ENCODE peak calls at places on chromosomes 13 and 19, in nine cellular contexts. E, P, D, J, Q, L, C, T and R are unnamed samples.

GRCh38 chr19:2808129-2808941 is 11.3 kb upstream of the ZNF554 start:
- DNase-seq in E (no peak), C (no peak), L (no peak), P (no peak), J (no peak), T (no peak), Q (no peak), D (no peak), R (no peak)

GRCh38 chr19:8519388-8519787 is 5.4 kb upstream of the ZNF414 start:
- DNase-seq in E (no peak), T (no peak), D (no peak), J (no peak), P (no peak), Q (no peak), L (no peak), C (no peak), R (no peak)

GRCh38 chr19:38663957-38664502 is 16.6 kb downstream of the ACTN4 start:
- DNase-seq in P (no peak), J (peak; percentile 85), C (no peak), T (peak; percentile 87), Q (no peak), D (no peak), L (peak; percentile 91), E (no peak), R (no peak)

GRCh38 chr13:97695684-97696083 is 257.8 kb upstream of the IPO5 start:
- DNase-seq in P (no peak), T (no peak), D (no peak), J (no peak), E (no peak), L (no peak), C (no peak), Q (no peak), R (no peak)

GRCh38 chr19:53010494-53010893 is 3.2 kb upstream of the ERVV-1 start:
- DNase-seq in Q (no peak), J (no peak), L (no peak), D (no peak), E (no peak), C (no peak), P (no peak), T (no peak), R (no peak)

GRCh38 chr13:105196052-105196451 is 1339.4 kb downstream of the EFNB2 start:
- DNase-seq in C (no peak), J (no peak), L (no peak), P (no peak), E (no peak), Q (no peak), T (no peak), D (peak; percentile 74), R (peak; percentile 70)

GRCh38 chr13:66375756-66376155 is 854.4 kb downstream of the PCDH9 start:
- DNase-seq in P (no peak), C (no peak), J (no peak), Q (no peak), T (no peak), E (no peak), L (no peak), D (no peak), R (no peak)

GRCh38 chr19:46841458-46842083 is 9.1 kb downstream of the AP2S1 start:
- DNase-seq in P (no peak), T (no peak), D (peak; percentile 48), L (peak; percentile 93), E (no peak), Q (no peak), J (peak; percentile 13), C (no peak), R (peak; percentile 49)

GRCh38 chr19:2097330-2098327 is 914 bp downstream of the IZUMO4 start:
- DNase-seq in C (no peak), J (no peak), Q (no peak), T (peak; percentile 31), L (no peak), P (no peak), D (no peak), E (no peak), R (no peak)

GRCh38 chr13:36133950-36134349 is 2.8 kb upstream of the DCLK1 start:
- DNase-seq in C (no peak), T (no peak), L (no peak), D (peak; percentile 14), J (no peak), Q (no peak), P (no peak), E (no peak), R (peak; percentile 19)
- TF ChIP-seq CTCF in C (no peak), T (no peak), L (peak; percentile 4), D (peak; percentile 14), J (no peak), Q (no peak), P (no peak), E (no peak), R (peak; percentile 21)

GRCh38 chr13:113816925-113817859 is 46.7 kb downstream of the GAS6 start:
- DNase-seq in P (peak; percentile 72), T (peak; percentile 87), L (peak; percentile 98), J (peak; percentile 93), D (peak; percentile 89), E (peak; percentile 81), C (peak; percentile 90), Q (peak; percentile 92), R (peak; percentile 88)
- H3K4me3 ChIP-seq in P (no peak overlapping the region), T (no peak overlapping the region), L (no peak overlapping the region), J (no peak overlapping the region), D (no peak overlapping the region), E (no peak overlapping the region), C (no peak overlapping the region), Q (no peak overlapping the region), R (no peak overlapping the region)

GRCh38 chr19:1039646-1040475 is at the start of gene ABCA7:
- DNase-seq in D (peak; percentile 99), E (peak; percentile 99), T (peak; percentile 99), Q (peak; percentile 100), J (peak; percentile 99), L (peak; percentile 98), P (peak; percentile 91), C (peak; percentile 96), R (peak; percentile 99)
- TF ChIP-seq CTCF in D (peak; percentile 8), E (no peak), T (no peak), Q (no peak), J (no peak), L (no peak), P (no peak), C (no peak), R (no peak)

DNA sequence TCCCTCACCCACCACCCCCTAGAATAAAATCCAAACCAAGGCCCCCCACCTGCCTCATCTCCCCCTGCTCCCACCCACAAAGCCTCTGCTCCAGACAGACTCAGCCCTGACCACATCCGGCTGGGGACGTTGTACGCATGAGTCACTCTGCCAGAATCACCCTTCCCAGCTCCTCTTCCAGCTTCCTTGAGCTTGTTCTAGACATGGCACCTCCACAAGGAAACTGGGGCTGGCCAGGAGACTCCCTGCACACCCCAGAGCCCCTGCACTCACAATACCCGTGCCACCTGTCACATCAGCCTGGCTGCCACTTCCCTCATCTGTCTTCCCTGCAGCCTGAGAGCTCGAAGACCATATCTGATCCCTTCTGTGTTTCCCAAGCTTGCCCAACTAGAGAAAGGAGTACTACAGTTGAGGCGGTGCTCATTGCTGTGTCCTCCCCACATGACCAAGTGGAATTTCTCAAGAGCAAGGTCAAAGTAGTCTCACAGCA is 9.7 kb downstream of the DEDD2 start:
- DNase-seq in P (peak; percentile 77), E (no peak), L (no peak), C (no peak), T (no peak), Q (no peak), J (no peak), D (peak; percentile 80), R (peak; percentile 58)
- H3K4me3 ChIP-seq in P (no peak overlapping the region), E (no peak overlapping the region), L (no peak overlapping the region), C (no peak overlapping the region), T (no peak overlapping the region), Q (no peak overlapping the region), J (no peak overlapping the region), D (no peak overlapping the region), R (no peak overlapping the region)

GRCh38 chr19:19525611-19526380 is 2.9 kb upstream of the YJEFN3 start:
- DNase-seq in Q (no peak), J (no peak), T (no peak), C (no peak), L (no peak), E (no peak), D (no peak), P (no peak), R (no peak)

GRCh38 chr19:19526581-19527370 is 1.9 kb upstream of the YJEFN3 start:
- DNase-seq in P (no peak), C (no peak), L (no peak), Q (no peak), E (no peak), T (no peak), D (no peak), J (no peak), R (no peak)

GRCh38 chr19:19520989-19521388 is 5.0 kb downstream of the NDUFA13 start:
- DNase-seq in E (no peak), C (no peak), Q (no peak), L (no peak), T (no peak), D (no peak), J (no peak), P (no peak), R (no peak)

GRCh38 chr19:19523177-19523576 is 5.5 kb upstream of the YJEFN3 start:
- DNase-seq in T (no peak), J (no peak), E (no peak), D (no peak), C (no peak), P (no peak), Q (no peak), L (no peak), R (no peak)

GRCh38 chr19:19524053-19524452 is 4.7 kb upstream of the YJEFN3 start:
- DNase-seq in E (no peak), P (no peak), T (no peak), D (no peak), C (no peak), Q (no peak), J (no peak), L (no peak), R (no peak)
- TF ChIP-seq CTCF in E (no peak), P (no peak), T (no peak), D (no peak), C (no peak), Q (no peak), J (no peak), L (no peak), R (no peak)

GRCh38 chr19:51371186-51371690 is 1.2 kb downstream of the NKG7 start:
- DNase-seq in C (no peak), D (no peak), Q (no peak), J (peak; percentile 26), T (no peak), E (no peak), P (no peak), L (no peak), R (no peak)
- H3K4me3 ChIP-seq in C (no peak overlapping the region), D (no peak overlapping the region), Q (peak overlapping the region; percentile 28), J (no peak overlapping the region), T (no peak overlapping the region), E (peak overlapping the region; percentile 33), P (no peak overlapping the region), L (no peak overlapping the region), R (no peak overlapping the region)

GRCh38 chr13:20353973-20354372 is 121.9 kb upstream of the GJB6 start:
- DNase-seq in Q (no peak), L (no peak), D (peak; percentile 76), T (no peak), C (no peak), J (no peak), P (no peak), E (no peak), R (peak; percentile 70)
- TF ChIP-seq CTCF in Q (no peak), L (no peak), D (no peak), T (no peak), C (no peak), J (no peak), P (no peak), E (no peak), R (peak; percentile 32)

GRCh38 chr19:34269489-34269888 is 15.1 kb downstream of the GARRE1 start:
- DNase-seq in L (no peak), Q (no peak), D (no peak), P (no peak), J (no peak), T (no peak), E (no peak), C (no peak), R (no peak)
- H3K4me3 ChIP-seq in L (no peak overlapping the region), Q (peak overlapping the region; percentile 4), D (no peak overlapping the region), P (no peak overlapping the region), J (peak overlapping the region; percentile 6), T (no peak overlapping the region), E (no peak overlapping the region), C (no peak overlapping the region), R (no peak overlapping the region)